ENCODE peak calls at places on chromosomes 13 and 19, in four cellular contexts. G is IMR-90, V is A549, M is endodermal cell. O is an unnamed sample.

GRCh38 chr13:44306401-44307192 is 67.0 kb upstream of the SERP2 start:
- DNase-seq in G (peak; percentile 99), V (peak; percentile 36), M (peak; percentile 70), O (peak; percentile 86)

GRCh38 chr19:18878058-18878797 is 17.7 kb downstream of the CERS1 start:
- DNase-seq in G (no peak), V (no peak), M (no peak), O (no peak)

GRCh38 chr13:67224148-67224846 is 5.8 kb downstream of the PCDH9 start:
- DNase-seq in G (peak; percentile 82), V (peak; percentile 24), M (peak; percentile 72), O (peak; percentile 62)

GRCh38 chr19:16301999-16302694 is 22.5 kb upstream of the KLF2 start:
- DNase-seq in G (peak; percentile 54), V (peak; percentile 40), M (no peak), O (peak; percentile 78)

GRCh38 chr19:29645911-29646310 is 19.4 kb upstream of the PLEKHF1 start:
- DNase-seq in G (peak; percentile 34), V (no peak), M (no peak), O (no peak)

GRCh38 chr13:46526763-46527162 is 26.2 kb upstream of the LRCH1 start:
- DNase-seq in G (no peak), V (no peak), M (no peak), O (no peak)

GRCh38 chr19:33285441-33285927 is 16.9 kb downstream of the CEBPA start:
- DNase-seq in G (no peak), V (no peak), M (no peak), O (no peak)

GRCh38 chr19:3359850-3360493 is 6.4 kb upstream of the NFIC start:
- DNase-seq in G (no peak), V (no peak), M (peak; percentile 63), O (no peak)

GRCh38 chr13:46507978-46508377 is 45.0 kb upstream of the LRCH1 start:
- DNase-seq in G (no peak), V (no peak), M (no peak), O (no peak)

GRCh38 chr19:16441661-16442071 is 30.1 kb downstream of the EPS15L1 start:
- DNase-seq in G (no peak), V (peak; percentile 24), M (peak; percentile 89), O (no peak)

GRCh38 chr13:29279859-29280258 is 315.6 kb downstream of the SLC7A1 start:
- DNase-seq in G (no peak), V (no peak), M (no peak), O (no peak)

GRCh38 chr13:33918199-33918932 is 100.4 kb downstream of the RFC3 start:
- DNase-seq in G (peak; percentile 71), V (no peak), M (no peak), O (peak; percentile 38)
- H3K27ac ChIP-seq in G (no peak overlapping the region), V (no peak overlapping the region), M (peak overlapping the region; percentile 39), O (peak overlapping the region; percentile 18)

DNA sequence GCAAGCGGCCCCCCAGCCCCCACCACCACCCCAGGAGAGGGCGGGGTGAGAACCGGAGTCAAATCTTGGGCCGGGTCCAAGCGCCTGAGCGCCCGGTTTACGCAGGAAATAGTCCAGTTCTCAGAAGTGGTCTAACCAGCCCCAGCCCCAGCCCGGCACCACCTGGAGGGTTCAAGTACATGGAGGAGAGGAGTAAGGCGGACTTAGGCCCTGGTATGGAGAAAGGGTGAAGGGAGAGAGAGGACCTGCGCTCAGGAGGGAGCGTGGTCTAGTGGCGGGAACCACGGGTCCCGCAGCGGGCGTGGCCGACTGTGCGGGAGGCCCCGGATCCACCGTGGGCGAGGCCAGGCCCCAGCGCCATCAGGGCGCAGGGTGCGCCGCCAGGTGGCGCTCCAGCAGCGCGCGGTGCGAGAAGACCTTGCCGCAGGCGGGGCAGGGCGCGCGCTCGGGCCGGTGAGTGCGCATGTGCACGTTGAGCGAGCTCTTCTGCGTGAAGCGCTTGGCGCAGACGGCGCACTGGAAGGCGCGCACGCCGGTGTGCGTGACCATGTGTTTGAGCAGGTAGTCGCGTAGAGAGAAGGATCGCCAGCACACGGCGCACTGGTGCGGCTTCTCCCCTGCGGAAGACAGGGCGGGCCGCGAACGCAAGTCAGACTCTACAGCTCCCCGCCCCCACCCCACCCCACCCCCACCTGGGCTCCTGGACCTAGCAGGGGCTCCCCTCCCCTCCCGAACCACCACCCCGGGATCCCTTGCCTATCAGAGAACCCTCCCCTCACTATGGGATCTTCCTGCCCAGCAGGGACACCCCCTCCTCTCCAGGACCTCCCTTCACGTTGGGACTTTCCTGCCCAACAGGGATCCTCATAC is 2.1 kb upstream of the SLC27A5 start:
- DNase-seq in G (peak; percentile 68), V (peak; percentile 67), M (peak; percentile 97), O (peak; percentile 76)
- H3K27ac ChIP-seq in G (no peak overlapping the region), V (peak overlapping the region; percentile 71), M (no peak overlapping the region), O (peak overlapping the region; percentile 77)

DNA sequence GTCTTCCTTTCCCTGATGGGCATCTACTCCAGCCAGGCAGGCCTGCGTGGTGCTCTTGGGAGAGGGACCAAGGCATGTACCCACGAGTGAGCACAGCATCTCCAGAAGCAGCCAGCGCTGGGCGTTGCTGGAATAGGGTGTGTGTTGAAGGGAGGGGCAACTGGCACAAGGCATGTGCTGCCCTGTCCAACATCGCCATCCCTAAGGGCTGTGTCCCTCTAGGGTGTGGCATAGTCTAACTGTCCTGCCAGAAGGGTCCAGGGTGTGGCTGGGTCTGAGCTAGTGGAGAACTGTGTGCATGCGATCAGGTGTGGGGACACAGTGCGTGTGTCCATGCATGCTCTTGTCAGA is 2.8 kb downstream of the NOTCH3 start:
- DNase-seq in G (no peak), V (no peak), M (no peak), O (no peak)
- H3K27ac ChIP-seq in G (no peak overlapping the region), V (no peak overlapping the region), M (peak overlapping the region; percentile 44), O (peak overlapping the region; percentile 92)

GRCh38 chr13:27605610-27606200 is 14.6 kb downstream of the LNX2 start:
- DNase-seq in G (peak; percentile 33), V (no peak), M (no peak), O (no peak)

GRCh38 chr13:27605099-27605498 is 15.2 kb downstream of the LNX2 start:
- DNase-seq in G (no peak), V (no peak), M (no peak), O (no peak)

GRCh38 chr13:27601771-27602170 is 18.6 kb downstream of the LNX2 start:
- DNase-seq in G (no peak), V (no peak), M (no peak), O (no peak)

GRCh38 chr13:27601208-27601607 is 19.1 kb downstream of the LNX2 start:
- DNase-seq in G (no peak), V (no peak), M (no peak), O (no peak)

DNA sequence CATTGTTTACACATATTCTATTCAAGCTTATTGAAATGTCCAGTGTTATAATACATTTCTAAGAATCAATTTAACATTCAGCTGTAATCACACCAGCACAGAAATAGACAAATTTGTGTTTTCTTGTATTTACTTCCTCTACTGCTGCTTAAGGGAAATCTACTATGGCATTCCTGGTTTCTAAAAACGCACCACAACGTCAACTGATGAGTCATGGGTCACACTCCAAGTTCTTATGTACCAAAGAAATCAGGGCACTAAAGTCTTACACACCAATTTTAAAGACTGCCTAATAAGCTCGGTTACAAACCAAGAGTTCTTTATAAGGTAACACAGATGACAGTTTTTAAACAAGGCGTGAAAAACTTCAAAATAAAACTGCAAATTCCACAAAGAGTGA is 13.2 kb downstream of the LNX2 start:
- DNase-seq in G (peak; percentile 90), V (no peak), M (no peak), O (peak; percentile 29)
- H3K27ac ChIP-seq in G (no peak overlapping the region), V (no peak overlapping the region), M (no peak overlapping the region), O (no peak overlapping the region)

DNA sequence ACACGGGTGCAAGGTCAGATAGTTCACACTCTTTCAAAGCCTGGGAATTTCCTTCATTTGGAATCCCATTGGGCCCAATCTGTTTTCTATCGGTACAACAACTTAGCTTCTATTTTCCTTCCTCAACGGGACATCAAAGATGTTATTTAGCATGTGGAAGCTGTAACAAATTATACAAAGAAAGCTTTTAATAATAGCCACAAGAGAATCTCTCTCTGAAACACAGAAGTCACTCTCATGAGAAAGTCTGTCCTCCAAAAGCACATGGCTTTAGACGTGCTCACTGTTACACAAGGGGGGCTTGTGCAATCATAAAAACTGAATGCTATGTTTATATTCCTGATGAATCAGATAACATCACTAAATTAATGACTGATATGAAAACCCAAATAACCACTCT is 28.9 kb upstream of the CYSLTR2 start:
- DNase-seq in G (no peak), V (no peak), M (no peak), O (no peak)
- H3K27ac ChIP-seq in G (no peak overlapping the region), V (no peak overlapping the region), M (no peak overlapping the region), O (no peak overlapping the region)

GRCh38 chr13:33347866-33348265 is 62.3 kb upstream of the STARD13 start:
- DNase-seq in G (no peak), V (no peak), M (no peak), O (no peak)

GRCh38 chr13:33340631-33341030 is 55.1 kb upstream of the STARD13 start:
- DNase-seq in G (peak; percentile 52), V (no peak), M (no peak), O (no peak)

GRCh38 chr13:33345842-33346241 is 60.3 kb upstream of the STARD13 start:
- DNase-seq in G (no peak), V (no peak), M (no peak), O (no peak)

DNA sequence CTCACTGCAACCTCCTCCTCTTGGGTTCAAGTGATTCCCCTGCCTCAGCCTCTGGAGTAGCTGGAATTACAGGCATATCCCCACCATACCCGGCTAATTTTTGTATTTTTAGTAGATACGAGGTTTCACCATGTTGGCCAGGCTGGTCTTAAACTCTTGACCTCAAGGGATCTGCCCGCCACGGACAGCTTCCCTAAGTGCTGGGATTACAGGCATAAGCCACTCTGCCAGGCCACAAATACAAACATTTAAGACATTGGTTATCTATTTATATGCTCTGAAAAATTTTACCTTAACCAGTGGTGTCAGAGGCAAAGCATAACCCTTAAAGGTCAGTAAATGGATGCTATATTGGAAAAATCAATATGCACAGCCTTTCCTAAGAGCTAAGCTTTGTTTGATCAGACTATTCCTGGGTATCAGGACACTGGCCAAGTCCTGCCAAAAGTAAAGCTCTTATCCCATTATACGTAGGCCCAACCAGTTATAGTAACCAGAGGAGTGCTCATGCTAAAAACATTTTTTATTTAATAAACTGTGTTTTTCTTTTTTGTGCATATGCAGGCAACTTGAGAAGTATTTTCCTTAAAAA is 56.4 kb upstream of the STARD13 start:
- DNase-seq in G (no peak), V (no peak), M (no peak), O (no peak)
- H3K27ac ChIP-seq in G (no peak overlapping the region), V (no peak overlapping the region), M (no peak overlapping the region), O (no peak overlapping the region)

O was measured in RWPE1.